ENCODE peak calls at places on chromosomes 12 and 14, in four cellular contexts. B, K, A and V are unnamed samples.

GRCh38 chr12:5003025-5003666 is 40.5 kb upstream of the KCNA5 start:
- DNase-seq in B (peak; percentile 59), K (peak; percentile 57), A (peak; percentile 51), V (no peak)

GRCh38 chr12:84976133-84976532 is 59.9 kb downstream of the TSPAN19 start:
- DNase-seq in B (no peak), K (no peak), A (no peak), V (no peak)

GRCh38 chr12:1865284-1865866 is 45.0 kb downstream of the LRTM2 start:
- DNase-seq in B (no peak), K (no peak), A (peak; percentile 2), V (no peak)

GRCh38 chr12:119649202-119649808 is 18.6 kb upstream of the PRKAB1 start:
- DNase-seq in B (no peak), K (peak; percentile 26), A (no peak), V (no peak)

GRCh38 chr12:14560904-14561574 is 6.6 kb downstream of the PLBD1 start:
- DNase-seq in B (no peak), K (no peak), A (no peak), V (no peak)

GRCh38 chr12:121797937-121798801 is 4.7 kb upstream of the RHOF start:
- DNase-seq in B (no peak), K (no peak), A (peak; percentile 74), V (no peak)

GRCh38 chr12:68636268-68636667 is 25.6 kb downstream of the RAP1B start:
- DNase-seq in B (peak; percentile 81), K (no peak), A (peak; percentile 80), V (no peak)

GRCh38 chr12:13443028-13443427 is 246.5 kb downstream of the EMP1 start:
- DNase-seq in B (no peak), K (no peak), A (no peak), V (no peak)

GRCh38 chr12:122123761-122124145 is 45.2 kb downstream of the MLXIP start:
- DNase-seq in B (no peak), K (no peak), A (no peak), V (no peak)

GRCh38 chr14:32206552-32206951 is 3.5 kb upstream of the RNU6-8 start:
- DNase-seq in B (no peak), K (no peak), A (no peak), V (no peak)

GRCh38 chr12:83700858-83701257 is 1014.2 kb downstream of the TMTC2 start:
- DNase-seq in B (peak; percentile 21), K (no peak), A (peak; percentile 23), V (peak; percentile 4)

GRCh38 chr12:52224154-52224553 is 8.9 kb upstream of the KRT7 start:
- DNase-seq in B (peak; percentile 63), K (no peak), A (peak; percentile 65), V (no peak)